ENCODE peak calls at places on chromosomes 4 and X, in nine cellular contexts. E is activated naive CD4-positive, alpha-beta T cell treated with anti-CD3 and anti-CD28 coated beads for 36 hours; J is stimulated activated CD4-positive, alpha-beta T cell treated with anti-CD3 and anti-CD28 coated beads, Interleukin-4, amount 100 ng/mL, for 4 hours; C is A549; N is anterior cingulate cortex; P is tibial artery; Y is aorta; H is RKO; S is activated CD4-positive, alpha-beta T cell treated with anti-CD3 and anti-CD28 coated beads, Interleukin-2, amount 10 ng/mL, durations not matched to agents 7 days and 5 days. A is an unnamed sample.

GRCh38 chrX:139204903-139205667 is 325.5 kb upstream of the F9 start:
- DNase-seq in E (peak; percentile 5), J (no peak), C (peak; percentile 15), N (no peak), P (no peak), Y (no peak), H (no peak), S (no peak), A (peak; percentile 22)

GRCh38 chrX:132333351-132333750 is 114.1 kb upstream of the RAP2C start:
- DNase-seq in E (no peak), J (no peak), C (no peak), N (no peak), P (no peak), Y (no peak), H (no peak), S (no peak), A (no peak)

GRCh38 chrX:51955200-51955599 is 61.8 kb downstream of the MAGED1 start:
- DNase-seq in E (no peak), J (no peak), C (no peak), N (no peak), P (no peak), Y (no peak), H (peak; percentile 3), S (no peak), A (no peak)

GRCh38 chrX:19747672-19748610 is 139.5 kb downstream of the SH3KBP1 start:
- DNase-seq in E (peak; percentile 87), J (peak; percentile 56), C (no peak), N (no peak), P (no peak), Y (peak; percentile 48), H (no peak), S (peak; percentile 86), A (peak; percentile 39)

GRCh38 chr4:160523236-160523635 is 1420.4 kb downstream of the RAPGEF2 start:
- DNase-seq in E (no peak), J (no peak), C (no peak), N (no peak), P (no peak), Y (no peak), H (no peak), S (no peak), A (no peak)

GRCh38 chr4:95572304-95572991 is 23.7 kb upstream of the UNC5C start:
- DNase-seq in E (no peak), J (no peak), C (no peak), N (no peak), P (peak; percentile 64), Y (peak; percentile 78), H (no peak), S (no peak), A (no peak)

GRCh38 chrX:131874300-131874699 is 148.8 kb upstream of the STK26 start:
- DNase-seq in E (no peak), J (no peak), C (no peak), N (no peak), P (no peak), Y (no peak), H (no peak), S (no peak), A (no peak)

GRCh38 chr4:8820178-8821102 is 51.2 kb downstream of the HMX1 start:
- DNase-seq in E (no peak), J (no peak), C (no peak), N (no peak), P (peak; percentile 42), Y (no peak), H (no peak), S (no peak), A (no peak)

GRCh38 chrX:31329298-31329697 is 257.5 kb upstream of the FTHL17 start:
- DNase-seq in E (no peak), J (no peak), C (no peak), N (no peak), P (no peak), Y (no peak), H (no peak), S (no peak), A (no peak)

GRCh38 chr4:109214622-109215350 is 87.7 kb downstream of the COL25A1 start:
- DNase-seq in E (no peak), J (no peak), C (no peak), N (no peak), P (no peak), Y (no peak), H (no peak), S (no peak), A (no peak)

GRCh38 chrX:47448165-47448806 is 34.7 kb downstream of the ZNF41 start:
- DNase-seq in E (no peak), J (no peak), C (no peak), N (no peak), P (no peak), Y (no peak), H (no peak), S (no peak), A (no peak)

GRCh38 chr4:180960758-180961401 is 1282.3 kb upstream of the TENM3 start:
- DNase-seq in E (no peak), J (no peak), C (no peak), N (no peak), P (no peak), Y (no peak), H (no peak), S (no peak), A (no peak)

GRCh38 chr4:91622925-91623600 is 680.7 kb upstream of the GRID2 start:
- DNase-seq in E (no peak), J (no peak), C (no peak), N (no peak), P (no peak), Y (no peak), H (no peak), S (no peak), A (no peak)

GRCh38 chr4:78585633-78586032 is 34.1 kb downstream of the ANXA3 start:
- DNase-seq in E (no peak), J (no peak), C (no peak), N (no peak), P (no peak), Y (no peak), H (peak; percentile 63), S (no peak), A (no peak)

GRCh38 chr4:26076000-26076587 is 162.1 kb downstream of the SMIM20 start:
- DNase-seq in E (peak; percentile 80), J (peak; percentile 39), C (no peak), N (no peak), P (no peak), Y (no peak), H (peak; percentile 68), S (peak; percentile 54), A (no peak)

GRCh38 chr4:88029556-88029955 is 22.1 kb downstream of the PKD2 start:
- DNase-seq in E (no peak), J (no peak), C (no peak), N (no peak), P (no peak), Y (no peak), H (no peak), S (no peak), A (no peak)

GRCh38 chr4:60926624-60927023 is 273.5 kb upstream of the ADGRL3 start:
- DNase-seq in E (no peak), J (no peak), C (no peak), N (no peak), P (no peak), Y (no peak), H (no peak), S (no peak), A (no peak)

GRCh38 chr4:14087459-14087858 is 459.9 kb upstream of the BOD1L1 start:
- DNase-seq in E (no peak), J (no peak), C (no peak), N (no peak), P (no peak), Y (no peak), H (no peak), S (no peak), A (no peak)

GRCh38 chrX:112536544-112536943 is 143.2 kb downstream of the LHFPL1 start:
- DNase-seq in E (no peak), J (no peak), C (no peak), N (no peak), P (no peak), Y (no peak), H (no peak), S (no peak), A (no peak)

GRCh38 chrX:8820910-8821527 is 19.8 kb upstream of the FAM9A start:
- DNase-seq in E (peak; percentile 8), J (no peak), C (no peak), N (no peak), P (no peak), Y (no peak), H (no peak), S (no peak), A (no peak)

GRCh38 chrX:267771-268261 is 13.4 kb upstream of the PLCXD1 start:
- DNase-seq in E (no peak), J (no peak), C (no peak), N (no peak), P (peak; percentile 58), Y (peak; percentile 39), H (no peak), S (no peak), A (no peak)

GRCh38 chrX:118660085-118660484 is 67.3 kb upstream of the IL13RA1 start:
- DNase-seq in E (no peak), J (no peak), C (no peak), N (no peak), P (no peak), Y (no peak), H (no peak), S (no peak), A (no peak)

GRCh38 chr4:40713798-40714197 is 36.0 kb upstream of the NSUN7 start:
- DNase-seq in E (no peak), J (no peak), C (no peak), N (no peak), P (no peak), Y (no peak), H (no peak), S (no peak), A (no peak)

GRCh38 chrX:132786217-132786616 is 172.2 kb downstream of the HS6ST2 start:
- DNase-seq in E (no peak), J (no peak), C (no peak), N (no peak), P (no peak), Y (no peak), H (no peak), S (no peak), A (no peak)

GRCh38 chr4:152351080-152351479 is 184.8 kb downstream of the FBXW7 start:
- DNase-seq in E (no peak), J (no peak), C (no peak), N (no peak), P (no peak), Y (no peak), H (no peak), S (no peak), A (no peak)

GRCh38 chr4:155408796-155409195 is 32.0 kb upstream of the MAP9 start:
- DNase-seq in E (no peak), J (no peak), C (no peak), N (no peak), P (no peak), Y (no peak), H (no peak), S (no peak), A (no peak)

GRCh38 chrX:115968436-115969252 is 201.9 kb upstream of the AGTR2 start:
- DNase-seq in E (no peak), J (no peak), C (peak; percentile 71), N (peak; percentile 27), P (no peak), Y (peak; percentile 61), H (peak; percentile 62), S (no peak), A (peak; percentile 17)

GRCh38 chr4:80161413-80162058 is 35.8 kb upstream of the PRDM8 start:
- DNase-seq in E (no peak), J (no peak), C (no peak), N (no peak), P (no peak), Y (no peak), H (no peak), S (no peak), A (no peak)

A was measured in germinal center.